ENCODE peak calls at places on chromosomes 2 and 18, in ten cellular contexts. Q is PC-3; L is CD8-positive, alpha-beta T cell; N is osteoblast; W is uterus; D is fibroblast of lung; A is MM.1S; F is PC-9; H is upper lobe of right lung; P is GM23248. V is an unnamed sample.

GRCh38 chr2:10283106-10284062 is 19.3 kb upstream of the HPCAL1 start:
- DNase-seq in N (peak; percentile 98), W (no peak), Q (peak; percentile 98), D (peak; percentile 86), H (peak; percentile 70), L (no peak), A (no peak), F (peak; percentile 96), P (peak; percentile 91), V (peak; percentile 68)

GRCh38 chr2:38174131-38174530 is 98.2 kb upstream of the CYP1B1 start:
- DNase-seq in L (no peak), H (no peak), W (no peak), F (no peak), N (no peak), D (peak; percentile 52), Q (no peak), P (peak; percentile 7), A (no peak), V (no peak)

GRCh38 chr2:57542081-57542480 is 504.5 kb upstream of the VRK2 start:
- DNase-seq in A (no peak), D (no peak), L (no peak), H (no peak), N (no peak), W (no peak), F (no peak), P (no peak), Q (no peak), V (no peak)

GRCh38 chr2:30253873-30254691 is 22.7 kb downstream of the LBH start:
- DNase-seq in Q (no peak), H (no peak), L (no peak), F (no peak), P (no peak), W (no peak), A (no peak), N (no peak), D (no peak), V (no peak)

GRCh38 chr2:192245329-192245728 is 50.6 kb upstream of the TMEFF2 start:
- DNase-seq in A (no peak), W (no peak), P (no peak), H (no peak), F (no peak), N (no peak), L (no peak), Q (no peak), D (no peak), V (no peak)

GRCh38 chr2:157751462-157752058 is 122.9 kb upstream of the ACVR1C start:
- DNase-seq in A (peak; percentile 13), D (peak; percentile 77), P (peak; percentile 10), N (no peak), H (no peak), W (no peak), L (peak; percentile 17), Q (peak; percentile 29), F (no peak), V (no peak)

GRCh38 chr2:172330060-172330671 is 97.2 kb upstream of the ITGA6 start:
- DNase-seq in W (no peak), N (no peak), H (no peak), P (no peak), D (no peak), L (no peak), Q (no peak), A (no peak), F (no peak), V (no peak)

GRCh38 chr2:48174503-48174902 is 268.2 kb upstream of the FBXO11 start:
- DNase-seq in N (no peak), W (no peak), Q (no peak), H (no peak), P (peak; percentile 2), L (no peak), D (no peak), A (no peak), F (no peak), V (no peak)

GRCh38 chr2:58834404-58834803 is 593.3 kb upstream of the FANCL start:
- DNase-seq in L (no peak), F (no peak), P (peak; percentile 38), D (peak; percentile 14), W (no peak), Q (peak; percentile 45), H (no peak), A (peak; percentile 27), N (no peak), V (no peak)

GRCh38 chr18:69447886-69448285 is 47.2 kb downstream of the DOK6 start:
- DNase-seq in P (no peak), H (no peak), N (no peak), Q (no peak), W (no peak), F (no peak), A (no peak), D (peak; percentile 58), L (no peak), V (no peak)

DNA sequence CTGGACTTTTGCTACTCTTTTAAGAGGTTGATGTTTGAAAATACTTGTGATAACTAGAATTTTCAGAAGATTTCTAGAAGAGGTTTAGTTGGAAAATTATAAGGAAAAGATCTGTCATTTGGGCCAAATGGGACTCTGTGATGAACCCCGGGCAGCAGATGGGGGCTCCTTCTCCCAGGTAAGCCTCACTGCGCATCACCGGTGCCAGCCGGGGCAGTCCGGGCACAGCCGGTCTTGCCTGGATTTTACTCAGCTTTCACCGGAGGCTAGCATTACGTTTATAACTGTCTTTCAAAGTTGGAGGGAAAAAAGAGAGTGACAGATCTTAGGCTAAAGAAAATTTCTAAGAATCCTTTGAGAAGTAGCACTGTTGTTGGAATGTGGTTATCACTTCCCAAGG is 97.4 kb upstream of the B3GNT7 start:
- DNase-seq in F (no peak), N (no peak), W (no peak), H (no peak), A (no peak), Q (no peak), L (no peak), P (no peak), D (no peak), V (no peak)
- H3K4me1 ChIP-seq in F (peaks cover 34% of the 10 kb centered on the region), N (no peaks in the 10 kb centered on the region), W (no peaks in the 10 kb centered on the region), H (peaks cover 27% of the 10 kb centered on the region), A (no peaks in the 10 kb centered on the region), Q (peaks cover 32% of the 10 kb centered on the region), L (no peaks in the 10 kb centered on the region), P (no peaks in the 10 kb centered on the region), D (no peaks in the 10 kb centered on the region), V (no peaks in the 10 kb centered on the region)

DNA sequence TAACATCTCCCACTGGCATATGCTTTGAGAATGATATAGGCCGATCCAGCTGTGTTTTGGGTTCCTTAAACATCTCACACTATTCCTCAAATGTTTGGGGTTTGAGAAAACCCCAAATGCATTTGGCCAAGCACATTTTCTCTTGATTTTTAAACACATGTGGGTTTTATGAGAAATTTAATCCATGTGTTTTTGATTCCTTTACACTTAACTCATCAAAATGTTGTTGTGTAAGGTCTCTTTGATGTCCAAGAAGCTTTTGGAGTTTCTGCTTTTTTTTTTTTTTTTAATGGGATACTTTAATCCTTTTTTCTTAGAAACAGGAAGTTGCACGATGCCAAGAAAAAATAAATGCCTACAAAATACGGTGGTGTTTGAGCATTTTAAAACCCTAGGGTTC is 339.8 kb upstream of the TCF4 start:
- DNase-seq in Q (no peak), A (no peak), H (no peak), D (peak; percentile 83), F (no peak), W (no peak), N (no peak), P (peak; percentile 76), L (no peak), V (no peak)
- H3K27ac ChIP-seq in Q (no peak overlapping the region), A (no peak overlapping the region), H (no peak overlapping the region), D (no peak overlapping the region), F (no peak overlapping the region), W (no peak overlapping the region), N (no peak overlapping the region), P (no peak overlapping the region), L (no peak overlapping the region), V (no peak overlapping the region)

DNA sequence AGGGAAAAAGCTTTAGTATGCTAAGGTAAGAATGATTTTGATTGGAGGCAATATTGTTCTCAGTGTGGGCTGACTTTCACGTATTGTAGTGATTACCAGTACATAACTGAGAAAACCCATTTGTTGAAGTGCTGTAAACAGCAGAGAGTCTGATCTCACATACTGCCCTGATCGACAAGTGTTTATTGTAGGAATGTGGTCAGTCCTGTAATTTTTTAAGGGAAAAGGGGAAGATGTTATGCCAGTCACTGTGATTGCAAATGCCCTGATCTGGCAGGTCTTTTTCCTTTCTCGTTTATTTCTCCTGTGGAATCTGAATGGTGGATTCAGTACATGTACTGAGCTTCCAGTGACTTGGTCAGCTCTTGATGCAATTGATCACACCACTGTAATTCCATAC is 11.5 kb downstream of the SPATS2L start:
- DNase-seq in Q (peak; percentile 42), D (no peak), A (no peak), H (no peak), N (no peak), P (no peak), F (peak; percentile 77), L (no peak), W (no peak), V (no peak)
- H3K4me1 ChIP-seq in Q (peaks cover 72% of the 10 kb centered on the region), D (peaks cover 22% of the 10 kb centered on the region), A (peaks cover 5% of the 10 kb centered on the region), H (peaks cover 31% of the 10 kb centered on the region), N (peaks cover 46% of the 10 kb centered on the region), P (peaks cover 44% of the 10 kb centered on the region), F (peaks cover 79% of the 10 kb centered on the region), L (no peaks in the 10 kb centered on the region), W (no peaks in the 10 kb centered on the region), V (peaks cover 2% of the 10 kb centered on the region)

DNA sequence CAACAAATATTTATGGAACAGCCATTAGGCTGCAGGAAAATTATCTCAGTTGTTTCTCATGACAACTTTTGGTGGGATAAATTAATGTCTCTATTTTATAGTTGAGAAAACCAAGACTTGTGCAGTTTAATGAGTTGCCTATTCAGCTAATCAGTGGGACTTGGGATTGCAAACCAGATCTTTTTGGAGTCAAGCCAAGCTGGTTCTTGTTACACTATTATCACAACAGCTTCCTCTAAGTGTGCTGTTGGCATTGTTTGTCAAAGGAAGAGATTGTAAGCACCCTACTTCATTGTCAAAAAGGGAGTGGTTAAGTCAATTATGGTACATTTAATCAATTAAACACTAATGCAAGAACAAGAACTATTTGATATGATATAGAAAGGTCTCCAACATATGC is 119.2 kb downstream of the PAX3 start:
- DNase-seq in A (no peak), W (no peak), H (no peak), P (no peak), D (no peak), Q (no peak), F (no peak), N (no peak), L (no peak), V (no peak)
- H3K27ac ChIP-seq in A (no peak overlapping the region), W (no peak overlapping the region), H (no peak overlapping the region), P (no peak overlapping the region), D (no peak overlapping the region), Q (no peak overlapping the region), F (no peak overlapping the region), N (no peak overlapping the region), L (no peak overlapping the region), V (no peak overlapping the region)

DNA sequence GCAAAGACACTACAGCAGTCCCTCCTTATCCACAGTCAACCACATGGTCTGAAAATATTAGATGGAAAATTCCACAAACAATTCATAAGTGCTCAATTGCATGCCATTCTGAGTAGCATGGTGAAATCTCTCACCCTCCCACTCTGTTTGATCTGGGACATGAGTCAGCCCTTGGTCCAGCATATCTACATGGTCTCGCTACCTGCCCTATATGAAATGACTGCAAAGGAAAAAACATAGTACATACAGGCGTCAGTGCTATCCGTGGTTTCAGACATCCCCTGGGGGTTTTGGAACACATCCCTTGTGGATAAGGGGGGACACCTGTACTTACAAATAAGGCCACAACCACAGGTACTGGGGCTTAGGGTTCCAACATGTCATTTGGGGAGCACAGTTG is 73.7 kb downstream of the CABLES1 start:
- DNase-seq in Q (peak; percentile 71), F (peak; percentile 51), A (no peak), W (no peak), L (no peak), D (peak; percentile 50), H (no peak), N (no peak), P (peak; percentile 36), V (no peak)
- H3K4me1 ChIP-seq in Q (peaks cover 26% of the 10 kb centered on the region), F (no peaks in the 10 kb centered on the region), A (no peaks in the 10 kb centered on the region), W (peaks cover 3% of the 10 kb centered on the region), L (no peaks in the 10 kb centered on the region), D (no peaks in the 10 kb centered on the region), H (peaks cover 22% of the 10 kb centered on the region), N (peaks cover 16% of the 10 kb centered on the region), P (no peaks in the 10 kb centered on the region), V (no peaks in the 10 kb centered on the region)

V was measured in aorta.